ENCODE peak calls at places on chromosomes 6 and 20, in four cellular contexts. Z, E, H and N are unnamed samples.

GRCh38 chr6:31419842-31420241 is 16.4 kb downstream of the MICA start:
- DNase-seq in H (no peak), E (no peak), Z (peak), N (no peak)

GRCh38 chr6:125197795-125198269 is 44.3 kb downstream of the TPD52L1 start:
- DNase-seq in H (peak), Z (peak), E (peak), N (peak)

GRCh38 chr20:18628330-18628941 is 40.6 kb downstream of the DTD1 start:
- DNase-seq in E (no peak), H (peak), Z (no peak), N (no peak)

GRCh38 chr6:91352878-91353277 is 766.0 kb upstream of the MAP3K7 start:
- DNase-seq in E (no peak), Z (peak), H (no peak), N (no peak)

GRCh38 chr20:50381771-50382593 is 128.2 kb upstream of the PTPN1 start:
- DNase-seq in Z (no peak), H (no peak), E (no peak), N (no peak)

GRCh38 chr6:56540950-56541600 is 101.6 kb downstream of the DST start:
- DNase-seq in E (no peak), H (no peak), Z (no peak), N (no peak)

GRCh38 chr20:11676618-11677289 is 240.9 kb upstream of the BTBD3 start:
- DNase-seq in H (peak), Z (peak), E (peak), N (peak)

GRCh38 chr6:142302427-142303190 is 802 bp downstream of the ADGRG6 start:
- DNase-seq in H (no peak), Z (no peak), E (no peak), N (no peak)

GRCh38 chr6:31401403-31401802 is 2.0 kb upstream of the MICA start:
- DNase-seq in H (no peak), Z (peak), E (peak), N (peak)

GRCh38 chr20:58135441-58136170 is 92.8 kb downstream of the ANKRD60 start:
- DNase-seq in E (no peak), H (no peak), Z (no peak), N (no peak)

GRCh38 chr6:109441069-109441816 is 719 bp downstream of the SMPD2 start:
- DNase-seq in E (peak), Z (peak), H (peak), N (peak)

GRCh38 chr20:25233016-25233772 is 14.7 kb upstream of the PYGB start:
- DNase-seq in H (peak), Z (peak), E (no peak), N (peak)

GRCh38 chr6:55868910-55869479 is 6.4 kb downstream of the BMP5 start:
- DNase-seq in E (no peak), Z (peak), H (no peak), N (no peak)

GRCh38 chr6:26105842-26106241 is 18.6 kb downstream of the HFE start:
- DNase-seq in E (no peak), Z (peak), H (no peak), N (no peak)

GRCh38 chr6:130666796-130667195 is 160.4 kb upstream of the SMLR1 start:
- DNase-seq in E (no peak), Z (no peak), H (no peak), N (no peak)

GRCh38 chr6:166046232-166046631 is 121.4 kb downstream of the TBXT start:
- DNase-seq in Z (peak), H (peak), E (no peak), N (peak)
- TF ChIP-seq CTCF in Z (no peak), H (no peak), E (no peak), N (no peak)

DNA sequence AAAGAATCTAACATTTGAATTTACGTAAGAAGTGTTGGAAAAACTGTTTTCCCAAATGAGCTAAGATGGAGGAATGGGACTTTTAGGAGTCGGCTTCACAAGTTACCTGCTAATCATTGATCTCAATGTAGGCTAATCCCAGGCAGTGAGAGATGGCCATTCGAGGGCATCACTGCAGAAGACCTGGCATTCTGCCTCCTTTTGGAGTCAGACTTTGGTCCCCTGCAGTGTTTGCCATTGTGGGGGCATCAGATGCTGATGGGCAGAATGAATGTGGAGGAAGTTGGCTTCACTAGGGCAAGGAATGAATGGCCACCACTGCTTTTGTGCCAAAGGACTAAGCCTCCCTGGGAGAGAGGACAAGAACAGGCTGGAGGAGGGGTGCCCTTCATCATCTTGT is 55.7 kb upstream of the NKX2-2 start:
- DNase-seq in Z (no peak), H (no peak), E (no peak), N (no peak)
- H3K4me3 ChIP-seq in Z (no peak), H (no peak), E (no peak), N (no peak)

GRCh38 chr20:45892049-45892816 is 1.1 kb downstream of the CTSA start:
- DNase-seq in Z (peak), E (no peak), H (peak), N (peak)
- TF ChIP-seq CTCF in Z (peak), E (no peak), H (no peak), N (peak)

GRCh38 chr20:14335122-14335521 is 2.3 kb downstream of the FLRT3 start:
- DNase-seq in E (no peak), H (no peak), Z (no peak), N (no peak)
- H3K4me3 ChIP-seq in E (peak), H (peak), Z (peak), N (peak)

GRCh38 chr6:41721396-41721795 is 14.0 kb downstream of the TFEB start:
- DNase-seq in E (no peak), H (no peak), Z (no peak), N (no peak)

GRCh38 chr6:41720783-41721182 is 14.6 kb downstream of the TFEB start:
- DNase-seq in E (peak), Z (no peak), H (no peak), N (no peak)

GRCh38 chr6:41723936-41724637 is 11.3 kb downstream of the TFEB start:
- DNase-seq in E (peak), H (no peak), Z (no peak), N (no peak)

GRCh38 chr6:41724638-41725501 is 10.5 kb downstream of the TFEB start:
- DNase-seq in Z (no peak), H (no peak), E (peak), N (no peak)

GRCh38 chr6:41723178-41723935 is 12.1 kb downstream of the TFEB start:
- DNase-seq in Z (peak), H (peak), E (peak), N (peak)
- TF ChIP-seq CTCF in Z (no peak), H (no peak), E (no peak), N (peak)

DNA sequence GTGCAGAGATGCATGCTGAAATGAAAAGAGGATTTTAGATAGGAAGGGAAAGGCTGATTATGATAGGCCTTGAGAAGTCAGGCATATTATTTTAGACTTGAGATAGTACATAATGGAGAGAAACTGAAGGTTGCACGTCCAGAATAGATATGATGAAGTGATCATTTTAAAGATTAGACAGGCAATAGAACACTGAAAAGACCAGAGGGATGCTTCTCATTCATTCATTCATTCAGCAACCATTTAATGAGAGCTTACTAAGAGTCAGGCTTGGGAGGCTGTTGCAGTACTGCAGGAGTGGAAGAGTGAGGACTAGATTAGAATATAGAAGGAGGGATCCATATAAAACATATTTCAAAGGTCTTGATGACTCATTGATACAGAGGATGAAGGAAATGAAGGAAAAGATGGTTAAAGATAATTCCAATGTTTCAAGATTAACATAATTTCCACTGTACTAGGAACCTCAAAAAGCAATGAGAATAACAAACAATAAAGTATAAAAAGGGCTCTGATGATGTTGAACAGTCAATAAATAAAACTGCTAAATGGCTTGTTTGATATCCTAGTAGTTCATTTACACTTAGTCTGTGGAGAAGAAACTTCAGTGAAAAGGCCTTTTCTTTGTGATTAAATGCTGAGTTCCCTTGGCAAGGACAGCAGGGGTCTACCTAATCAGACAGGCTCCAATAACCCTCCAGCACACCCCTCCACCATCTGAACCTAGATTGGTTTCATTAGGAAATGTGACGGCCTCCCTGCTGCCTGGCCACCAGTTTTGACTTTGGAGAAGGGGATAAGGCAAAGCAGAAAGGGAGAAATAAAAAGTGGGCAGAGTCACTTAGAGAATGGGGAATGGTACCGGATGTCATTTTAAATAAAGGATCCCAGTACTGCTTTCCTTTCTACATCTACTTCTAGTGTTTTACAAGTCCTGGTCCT is 5.3 kb upstream of the FBXO9 start:
- DNase-seq in Z (no peak), E (no peak), H (no peak), N (no peak)
- H3K4me3 ChIP-seq in Z (peak), E (peak), H (no peak), N (peak)